ENCODE peak calls at places on chromosomes 5 and 9, in ten cellular contexts. N, B, M, R, K, I, J, Z, G and F are unnamed samples.

GRCh38 chr9:6096821-6097220 is 81.4 kb upstream of the RANBP6 start:
- DNase-seq in G (no peak), K (peak; percentile 53), J (no peak), B (no peak), I (no peak), Z (no peak), N (no peak), R (no peak), M (no peak), F (no peak)

GRCh38 chr9:14395300-14396082 is 81.5 kb upstream of the NFIB start:
- DNase-seq in R (no peak), N (no peak), M (no peak), Z (no peak), K (no peak), B (peak; percentile 86), J (no peak), I (no peak), G (no peak), F (peak; percentile 69)

GRCh38 chr5:120564013-120564412 is 99.9 kb downstream of the PRR16 start:
- DNase-seq in R (no peak), M (no peak), B (no peak), I (no peak), Z (no peak), G (no peak), N (no peak), J (no peak), K (peak; percentile 12), F (no peak)

GRCh38 chr5:126811515-126812198 is 34.7 kb downstream of the LMNB1 start:
- DNase-seq in Z (no peak), B (no peak), K (peak; percentile 76), J (no peak), M (no peak), G (peak; percentile 31), N (no peak), R (peak; percentile 20), I (no peak), F (no peak)

GRCh38 chr5:127290019-127290945 is at the start of gene MEGF10:
- DNase-seq in R (no peak), K (peak; percentile 48), J (peak; percentile 37), Z (peak; percentile 13), I (peak; percentile 35), M (peak; percentile 81), N (no peak), G (no peak), B (peak; percentile 80), F (no peak)

GRCh38 chr5:1404062-1404461 is 41.2 kb downstream of the SLC6A3 start:
- DNase-seq in J (no peak), B (no peak), Z (no peak), K (no peak), I (no peak), G (no peak), N (no peak), M (no peak), R (no peak), F (no peak)

GRCh38 chr5:22372376-22372775 is 480.8 kb downstream of the CDH12 start:
- DNase-seq in R (no peak), J (no peak), Z (no peak), G (no peak), I (no peak), K (no peak), N (no peak), B (no peak), M (no peak), F (no peak)

GRCh38 chr5:88452820-88453219 is 184.2 kb upstream of the TMEM161B start:
- DNase-seq in N (no peak), J (no peak), R (no peak), I (no peak), K (peak; percentile 3), M (peak; percentile 34), Z (no peak), G (no peak), B (no peak), F (no peak)

GRCh38 chr5:77630246-77631165 is 8.0 kb downstream of the OTP start:
- DNase-seq in B (no peak), K (peak; percentile 47), Z (peak; percentile 77), M (peak; percentile 77), J (peak; percentile 67), G (no peak), R (no peak), N (no peak), I (peak; percentile 56), F (peak; percentile 35)

GRCh38 chr5:173707392-173707791 is 90.9 kb upstream of the BOD1 start:
- DNase-seq in Z (peak; percentile 76), B (peak; percentile 34), I (no peak), K (peak; percentile 71), J (no peak), M (no peak), G (no peak), R (no peak), N (peak; percentile 32), F (no peak)

GRCh38 chr9:90112791-90113190 is 508.0 kb downstream of the GADD45G start:
- DNase-seq in I (no peak), J (no peak), Z (no peak), B (no peak), M (no peak), G (no peak), R (no peak), N (no peak), K (peak; percentile 1), F (no peak)

GRCh38 chr5:59380350-59380951 is 513.1 kb downstream of the PDE4D start:
- DNase-seq in B (no peak), M (peak; percentile 30), R (peak; percentile 26), J (no peak), Z (peak; percentile 72), I (no peak), N (no peak), K (peak; percentile 74), G (peak; percentile 1), F (peak; percentile 40)

GRCh38 chr5:69209607-69210006 is 20.2 kb downstream of the CENPH start:
- DNase-seq in M (no peak), Z (no peak), B (no peak), K (peak; percentile 62), J (no peak), N (no peak), G (no peak), I (no peak), R (no peak), F (no peak)

GRCh38 chr5:113394658-113395057 is 40.1 kb downstream of the TSSK1B start:
- DNase-seq in I (no peak), K (no peak), N (no peak), G (no peak), M (no peak), B (no peak), R (no peak), J (no peak), Z (no peak), F (no peak)

GRCh38 chr5:43336159-43336558 is 22.9 kb upstream of the HMGCS1 start:
- DNase-seq in J (no peak), R (no peak), M (no peak), G (no peak), I (no peak), Z (no peak), B (no peak), N (no peak), K (no peak), F (no peak)

GRCh38 chr5:92401492-92401891 is 1018.4 kb upstream of the ARRDC3 start:
- DNase-seq in J (no peak), K (no peak), G (no peak), Z (peak; percentile 11), R (no peak), N (no peak), M (peak; percentile 24), B (no peak), I (no peak), F (no peak)

GRCh38 chr9:98502311-98502975 is 206.3 kb downstream of the GABBR2 start:
- DNase-seq in R (no peak), I (no peak), J (no peak), N (no peak), G (no peak), B (no peak), M (no peak), Z (no peak), K (peak; percentile 83), F (no peak)

GRCh38 chr9:136020206-136020605 is 59.0 kb upstream of the UBAC1 start:
- DNase-seq in B (no peak), I (no peak), G (no peak), M (no peak), J (peak; percentile 27), Z (no peak), N (no peak), R (no peak), K (no peak), F (no peak)

GRCh38 chr9:129071526-129072131 is 9.3 kb upstream of the DOLPP1 start:
- DNase-seq in K (no peak), R (no peak), M (peak; percentile 70), B (no peak), J (no peak), Z (peak; percentile 42), G (no peak), N (peak; percentile 31), I (no peak), F (no peak)

GRCh38 chr5:9013147-9013546 is 532.7 kb downstream of the SEMA5A start:
- DNase-seq in I (no peak), N (no peak), J (no peak), K (no peak), B (no peak), Z (no peak), R (no peak), M (no peak), G (no peak), F (no peak)

GRCh38 chr5:124420952-124421351 is 325.5 kb downstream of the ZNF608 start:
- DNase-seq in B (no peak), K (no peak), G (no peak), I (no peak), Z (no peak), N (no peak), R (no peak), J (no peak), M (no peak), F (no peak)

GRCh38 chr9:134570726-134571325 is 70.8 kb upstream of the COL5A1 start:
- DNase-seq in Z (no peak), B (no peak), R (no peak), K (no peak), M (peak; percentile 5), G (no peak), I (peak; percentile 3), J (peak; percentile 13), N (no peak), F (no peak)

GRCh38 chr9:71858812-71859211 is 52.2 kb downstream of the ABHD17B start:
- DNase-seq in K (peak; percentile 34), J (no peak), N (no peak), I (no peak), M (no peak), B (no peak), G (no peak), Z (no peak), R (no peak), F (no peak)

GRCh38 chr5:141508808-141509611 is 20.1 kb downstream of the PCDHGC5 start:
- DNase-seq in K (peak; percentile 98), M (peak; percentile 74), J (no peak), N (peak; percentile 40), B (no peak), R (no peak), G (no peak), Z (peak; percentile 56), I (no peak), F (no peak)

GRCh38 chr5:142697846-142698245 is 12.0 kb upstream of the FGF1 start:
- DNase-seq in B (no peak), G (no peak), I (no peak), Z (no peak), N (peak; percentile 34), M (no peak), R (no peak), J (no peak), K (peak; percentile 83), F (no peak)

GRCh38 chr9:89564257-89564878 is 40.4 kb upstream of the GADD45G start:
- DNase-seq in R (no peak), J (no peak), G (no peak), M (peak; percentile 84), Z (peak; percentile 81), N (no peak), K (no peak), I (no peak), B (no peak), F (peak; percentile 91)

GRCh38 chr9:24218656-24219055 is 327.0 kb downstream of the IZUMO3 start:
- DNase-seq in N (no peak), M (no peak), J (no peak), K (no peak), B (no peak), G (no peak), Z (no peak), R (no peak), I (no peak), F (no peak)

GRCh38 chr5:94693845-94694370 is 75.4 kb downstream of the SLF1 start:
- DNase-seq in N (no peak), B (no peak), Z (no peak), G (no peak), J (no peak), K (no peak), R (no peak), I (no peak), M (no peak), F (no peak)